ENCODE peak calls at places on chromosomes 2 and 18, in six cellular contexts. A, C, Z, D, X and K are unnamed samples.

GRCh38 chr2:224359569-224359968 is 42.3 kb downstream of the FAM124B start:
- DNase-seq in A (peak), C (no peak), Z (peak), D (peak), X (no peak), K (peak)

GRCh38 chr2:138930571-138930970 is 150.4 kb upstream of the NXPH2 start:
- DNase-seq in A (no peak), C (no peak), Z (no peak), D (no peak), X (no peak), K (no peak)

GRCh38 chr2:226699321-226699720 is 100.3 kb downstream of the IRS1 start:
- DNase-seq in A (no peak), C (no peak), Z (no peak), D (no peak), X (no peak), K (no peak)

GRCh38 chr2:164015328-164016123 is 279.7 kb upstream of the FIGN start:
- DNase-seq in A (no peak), C (no peak), Z (no peak), D (no peak), X (peak), K (no peak)

GRCh38 chr2:235978022-235978421 is 190.2 kb downstream of the GBX2 start:
- DNase-seq in A (no peak), C (no peak), Z (no peak), D (no peak), X (no peak), K (no peak)

GRCh38 chr18:63262369-63263335 is 56.9 kb downstream of the BCL2 start:
- DNase-seq in A (no peak), C (no peak), Z (no peak), D (no peak), X (no peak), K (no peak)

GRCh38 chr2:98867539-98868309 is 68.3 kb downstream of the CRACDL start:
- DNase-seq in A (no peak), C (no peak), Z (no peak), D (no peak), X (no peak), K (no peak)

GRCh38 chr2:175187378-175187777 is 5.9 kb upstream of the ATP5MC3 start:
- DNase-seq in A (peak), C (no peak), Z (peak), D (no peak), X (no peak), K (no peak)

GRCh38 chr2:197309369-197310231 is 980 bp downstream of the ANKRD44 start:
- DNase-seq in A (no peak), C (no peak), Z (no peak), D (peak), X (no peak), K (no peak)

GRCh38 chr2:1863861-1864260 is 119.5 kb upstream of the PXDN start:
- DNase-seq in A (no peak), C (no peak), Z (no peak), D (no peak), X (no peak), K (no peak)

GRCh38 chr2:105576440-105577241 is 168.1 kb upstream of the NCK2 start:
- DNase-seq in A (peak), C (peak), Z (peak), D (peak), X (no peak), K (peak)

GRCh38 chr2:85111819-85112281 is 21.3 kb upstream of the TCF7L1 start:
- DNase-seq in A (no peak), C (no peak), Z (no peak), D (no peak), X (no peak), K (no peak)

GRCh38 chr2:62568983-62569837 is 63.2 kb upstream of the TMEM17 start:
- DNase-seq in A (peak), C (no peak), Z (no peak), D (no peak), X (no peak), K (no peak)

GRCh38 chr2:10374362-10374943 is 71.7 kb downstream of the HPCAL1 start:
- DNase-seq in A (no peak), C (no peak), Z (no peak), D (no peak), X (no peak), K (no peak)

GRCh38 chr2:108169982-108170625 is 69.7 kb upstream of the SULT1C3 start:
- DNase-seq in A (peak), C (no peak), Z (no peak), D (peak), X (no peak), K (peak)

DNA sequence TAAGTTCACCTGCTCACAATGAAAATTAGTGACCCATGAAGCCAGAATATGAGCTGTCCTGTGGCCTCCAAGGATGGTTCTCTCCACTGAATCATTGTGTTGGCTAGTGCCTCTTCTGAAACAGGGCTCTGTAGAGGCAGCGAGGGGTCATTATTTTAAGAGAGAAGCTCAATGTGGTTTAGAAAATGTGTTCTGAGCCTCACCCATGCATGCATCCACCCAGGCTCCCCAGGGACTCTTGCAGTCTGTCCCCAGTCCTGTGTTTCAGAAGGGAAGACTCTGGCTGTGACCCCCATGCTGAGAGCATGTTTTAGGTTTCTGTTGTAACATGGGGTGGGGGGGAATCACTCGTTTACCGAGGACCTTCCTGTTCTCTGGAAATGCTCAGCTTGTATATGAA is 135.2 kb downstream of the RNF144A start:
- DNase-seq in A (no peak), C (no peak), Z (no peak), D (no peak), X (peak), K (no peak)
- TF ChIP-seq ZNF274 in A (no peak), C (no peak), Z (no peak), D (no peak), X (no peak), K (no peak)

DNA sequence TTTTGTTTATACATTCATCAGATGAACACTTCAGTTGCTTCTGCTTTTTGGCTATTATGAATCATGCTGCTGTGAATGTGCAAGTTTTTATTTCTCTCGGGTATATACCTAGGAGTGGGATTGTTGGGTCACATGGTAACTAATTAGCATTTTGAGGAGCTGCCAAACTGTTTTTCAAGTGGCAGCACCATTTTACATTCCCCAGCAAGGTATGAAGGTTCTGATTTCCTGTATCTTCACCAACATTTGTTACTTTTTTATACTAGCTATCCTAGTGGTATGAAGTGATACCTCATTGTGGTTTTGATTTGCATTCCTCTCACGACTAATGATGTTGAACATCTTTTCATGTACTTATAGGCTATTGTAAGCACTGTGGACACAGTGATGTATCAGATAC is 53.9 kb downstream of the DYNC1I2 start:
- DNase-seq in A (no peak), C (no peak), Z (no peak), D (no peak), X (peak), K (no peak)
- TF ChIP-seq ZNF274 in A (no peak), C (no peak), Z (no peak), D (no peak), X (no peak), K (no peak)

GRCh38 chr18:908631-909621 is 4.3 kb downstream of the ADCYAP1 start:
- DNase-seq in A (no peak), C (no peak), Z (no peak), D (no peak), X (no peak), K (no peak)
- TF ChIP-seq ZNF274 in A (no peak), C (no peak), Z (no peak), D (no peak), X (no peak), K (no peak)

GRCh38 chr2:141595531-141595930 is 535.3 kb downstream of the LRP1B start:
- DNase-seq in A (no peak), C (no peak), Z (no peak), D (no peak), X (no peak), K (no peak)
- TF ChIP-seq ZNF274 in A (no peak), C (no peak), Z (no peak), D (no peak), X (no peak), K (no peak)

DNA sequence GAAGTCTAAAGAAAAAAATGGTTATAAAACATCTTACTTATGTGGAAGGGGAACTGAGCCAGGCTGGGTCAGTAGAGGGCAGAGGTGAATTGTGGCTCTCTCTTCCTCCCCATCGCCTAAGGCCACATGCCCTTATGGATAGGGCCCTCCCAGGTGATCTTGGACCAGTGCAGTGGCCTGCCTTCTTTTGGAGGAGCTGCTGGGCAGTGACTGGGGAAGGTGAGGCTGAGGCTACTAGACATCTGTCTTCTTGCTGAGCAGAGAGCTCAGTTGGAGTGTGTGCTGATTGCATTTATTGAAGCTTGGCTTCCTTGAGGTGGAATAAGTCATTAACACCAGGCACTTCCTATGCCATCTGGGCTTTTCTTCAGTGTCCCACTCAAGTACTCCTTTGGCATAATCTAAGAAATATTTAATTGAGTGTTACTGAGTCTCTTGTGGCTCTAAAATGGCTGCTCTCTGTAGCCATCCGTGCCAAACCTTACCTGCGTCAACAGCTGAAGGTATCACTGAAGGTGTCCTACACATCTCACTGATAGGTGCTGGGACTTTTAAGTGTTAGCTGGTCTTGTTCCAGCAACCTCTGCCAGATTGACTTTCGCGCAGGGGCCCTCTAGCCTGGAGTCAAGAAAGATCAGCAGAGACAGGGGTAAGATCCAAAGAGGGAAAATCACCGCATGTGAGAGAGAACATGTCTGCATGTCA is 256.0 kb downstream of the LTBP1 start:
- DNase-seq in A (no peak), C (no peak), Z (no peak), D (no peak), X (no peak), K (no peak)
- TF ChIP-seq ZNF274 in A (no peak), C (no peak), Z (no peak), D (no peak), X (no peak), K (no peak)

GRCh38 chr2:44942304-44943030 is 965 bp downstream of the SIX3 start:
- DNase-seq in A (no peak), C (no peak), Z (no peak), D (peak), X (no peak), K (no peak)
- TF ChIP-seq ZNF274 in A (no peak), C (no peak), Z (no peak), D (no peak), X (no peak), K (no peak)

DNA sequence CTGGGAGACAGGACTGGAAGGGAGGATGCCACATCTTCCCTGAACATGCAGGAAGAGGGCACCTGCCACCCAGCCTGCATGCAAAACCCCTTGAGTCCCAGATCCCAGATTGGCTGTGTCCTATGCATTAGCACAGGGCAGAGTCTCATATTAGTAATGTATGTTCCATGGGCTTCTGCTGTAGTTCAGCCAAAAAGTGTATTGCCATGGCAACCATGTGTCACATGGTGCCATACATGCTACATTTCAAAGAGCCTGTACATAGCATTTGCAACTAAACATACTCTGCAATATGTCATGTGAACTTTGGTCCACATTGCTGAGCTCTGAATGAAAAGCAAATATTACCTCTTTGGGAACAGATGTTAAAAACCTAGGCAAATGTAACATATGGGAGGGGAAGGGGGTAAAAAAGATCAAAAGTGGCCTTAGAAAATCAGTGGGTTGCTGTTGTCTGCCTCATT is 78.4 kb downstream of the DPP4 start:
- DNase-seq in A (peak), C (no peak), Z (no peak), D (no peak), X (no peak), K (no peak)
- TF ChIP-seq ZNF274 in A (no peak), C (no peak), Z (no peak), D (no peak), X (no peak), K (no peak)